ENCODE peak calls at places on chromosome 2, in nine cellular contexts. Y, R, O, A, Z, L, Q, E and K are unnamed samples.

GRCh38 chr2:18510775-18511174 is 49.7 kb downstream of the RDH14 start:
- DNase-seq in Y (no peak), R (no peak), O (no peak), A (no peak), Z (no peak), L (no peak), Q (no peak), E (no peak), K (no peak)

GRCh38 chr2:209380278-209380677 is 43.6 kb upstream of the MAP2 start:
- DNase-seq in Y (no peak), R (no peak), O (no peak), A (no peak), Z (no peak), L (no peak), Q (no peak), E (no peak), K (no peak)

GRCh38 chr2:59594671-59595222 is 958.7 kb downstream of the BCL11A start:
- DNase-seq in Y (no peak), R (no peak), O (no peak), A (no peak), Z (no peak), L (no peak), Q (no peak), E (no peak), K (peak)

GRCh38 chr2:1209246-1209645 is 204.0 kb upstream of the TPO start:
- DNase-seq in Y (no peak), R (no peak), O (no peak), A (no peak), Z (no peak), L (no peak), Q (no peak), E (no peak), K (no peak)

GRCh38 chr2:235666240-235666781 is 172.5 kb downstream of the AGAP1 start:
- DNase-seq in Y (peak), R (peak), O (no peak), A (peak), Z (peak), L (peak), Q (peak), E (peak), K (peak)

GRCh38 chr2:30422437-30422805 is 24.6 kb upstream of the LCLAT1 start:
- DNase-seq in Y (peak), R (no peak), O (peak), A (no peak), Z (no peak), L (no peak), Q (peak), E (no peak), K (peak)

GRCh38 chr2:105943977-105944376 is 199.3 kb downstream of the NCK2 start:
- DNase-seq in Y (no peak), R (no peak), O (no peak), A (no peak), Z (no peak), L (no peak), Q (no peak), E (no peak), K (no peak)

GRCh38 chr2:179569834-179570233 is 291.6 kb downstream of the ZNF385B start:
- DNase-seq in Y (no peak), R (peak), O (no peak), A (no peak), Z (peak), L (no peak), Q (no peak), E (no peak), K (no peak)

GRCh38 chr2:135638825-135639224 is 102.8 kb upstream of the UBXN4 start:
- DNase-seq in Y (no peak), R (no peak), O (no peak), A (no peak), Z (no peak), L (no peak), Q (no peak), E (no peak), K (no peak)

DNA sequence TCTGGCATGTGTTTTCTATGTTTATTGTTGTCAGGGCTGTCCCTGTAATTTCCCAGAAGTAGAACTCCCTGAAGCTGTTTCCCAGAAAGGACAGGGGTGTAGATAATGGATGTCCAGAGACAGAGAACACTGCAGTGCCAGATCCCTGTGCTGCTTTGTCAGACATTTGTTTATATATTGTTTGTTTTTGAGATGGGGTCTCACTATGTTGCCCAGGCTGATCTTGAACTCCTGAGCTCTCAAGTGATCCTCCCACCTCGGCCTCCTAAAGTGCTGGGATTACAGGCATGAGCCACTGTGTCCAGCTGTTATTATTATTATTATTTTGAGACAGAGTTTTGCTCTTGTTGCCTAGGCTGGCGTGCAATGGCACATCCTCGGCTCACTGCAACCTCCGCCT is 32.7 kb downstream of the GALM start:
- DNase-seq in Y (no peak), R (no peak), O (no peak), A (no peak), Z (no peak), L (no peak), Q (no peak), E (no peak), K (no peak)
- H3K4me3 ChIP-seq in Y (no peak), R (no peak), O (no peak), A (no peak), Z (no peak), L (no peak), Q (no peak), E (no peak), K (no peak)

DNA sequence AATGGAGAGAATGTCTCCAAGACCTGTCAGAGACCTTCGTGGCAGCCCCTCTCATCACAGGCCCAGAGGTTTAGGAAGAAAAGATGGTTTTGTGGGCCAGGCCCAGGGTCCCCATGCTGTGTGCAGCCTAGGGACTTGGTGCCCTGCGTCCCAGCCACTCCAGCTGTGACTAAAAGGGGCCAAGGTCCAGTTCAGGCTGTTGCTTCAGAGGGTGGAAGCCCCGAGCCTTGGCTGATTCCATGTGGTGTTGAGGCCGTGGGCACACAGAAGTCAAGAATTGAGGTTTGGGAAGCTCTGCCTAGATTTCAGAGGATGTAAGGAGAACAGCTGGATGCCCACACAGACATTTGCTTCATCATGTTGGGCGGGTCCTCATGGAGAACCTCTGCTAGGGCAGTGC is 45.1 kb upstream of the ACTR2 start:
- DNase-seq in Y (no peak), R (no peak), O (no peak), A (no peak), Z (no peak), L (no peak), Q (peak), E (no peak), K (no peak)
- H3K4me3 ChIP-seq in Y (no peak), R (no peak), O (no peak), A (no peak), Z (no peak), L (no peak), Q (no peak), E (no peak), K (no peak)

DNA sequence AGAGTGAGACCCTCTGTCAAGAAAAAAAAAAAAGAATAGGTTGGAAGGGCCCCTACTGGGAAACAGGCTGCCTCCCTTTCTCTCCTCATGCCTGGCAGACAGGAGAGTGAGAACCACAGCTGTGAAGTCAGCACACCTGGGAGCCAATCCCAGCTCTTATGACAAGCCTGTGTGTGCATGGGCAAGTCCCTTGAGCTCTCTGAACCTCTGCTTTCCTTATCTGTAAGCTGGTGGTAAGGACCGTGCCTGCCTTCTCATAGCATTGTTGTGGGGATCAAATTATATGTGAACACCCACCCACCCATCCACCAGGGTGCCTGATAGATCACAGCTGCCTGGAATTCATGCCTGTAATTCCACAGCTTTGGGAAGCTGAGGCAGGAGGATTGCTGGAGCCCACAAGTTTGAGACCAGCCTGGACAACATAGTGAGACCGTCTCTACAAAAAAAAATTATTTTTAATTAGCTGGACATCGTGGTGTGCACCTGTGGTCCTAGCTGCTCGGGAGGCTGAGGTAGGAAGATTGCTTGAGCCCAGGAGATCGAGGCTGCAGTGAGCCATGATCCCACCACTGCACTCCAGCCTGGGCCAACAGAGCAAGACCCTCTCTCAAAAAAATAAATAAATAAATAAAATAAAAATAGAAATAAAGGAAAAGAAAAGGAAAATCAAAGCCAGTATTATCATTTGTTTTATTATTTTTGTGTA is 66.9 kb upstream of the MCFD2 start:
- DNase-seq in Y (no peak), R (no peak), O (no peak), A (no peak), Z (no peak), L (no peak), Q (no peak), E (no peak), K (no peak)
- H3K4me3 ChIP-seq in Y (no peak), R (no peak), O (no peak), A (no peak), Z (no peak), L (no peak), Q (no peak), E (no peak), K (peak)

DNA sequence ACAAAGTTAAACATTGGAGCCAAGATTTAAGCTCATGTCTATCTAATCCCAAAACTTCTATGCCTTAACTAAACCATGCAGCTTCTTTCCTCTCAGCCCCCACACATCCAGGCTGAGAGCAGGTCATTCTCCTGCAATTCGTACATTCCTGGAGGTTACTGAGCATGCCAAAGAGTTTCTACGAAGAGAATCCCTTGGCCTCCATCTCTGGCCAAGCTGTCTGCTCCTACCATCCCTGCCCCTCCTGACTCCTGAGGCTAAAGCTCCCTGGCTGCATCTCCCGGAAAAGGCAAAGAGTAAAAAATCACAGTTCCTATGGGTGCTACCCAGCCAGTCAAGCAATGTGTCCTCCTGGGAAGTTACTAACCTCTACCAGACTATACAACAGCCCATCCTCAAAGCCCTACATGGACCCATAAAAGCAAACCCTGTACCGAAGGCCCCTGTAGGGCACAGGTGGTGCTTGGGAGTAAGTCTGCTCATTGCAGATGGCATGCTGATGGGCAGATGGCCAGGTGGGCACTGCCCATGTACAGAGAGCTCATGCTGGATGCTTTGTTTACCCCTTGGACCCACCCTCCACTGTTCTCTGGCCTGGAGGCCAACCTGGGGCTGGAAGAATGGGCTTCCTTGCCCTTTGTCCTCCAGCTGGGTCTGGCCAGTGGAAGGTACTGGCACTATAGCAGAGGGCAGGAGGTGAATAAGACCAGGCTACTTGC is 99.5 kb downstream of the TTC32 start:
- DNase-seq in Y (no peak), R (peak), O (no peak), A (no peak), Z (peak), L (no peak), Q (no peak), E (no peak), K (no peak)
- H3K4me3 ChIP-seq in Y (no peak), R (no peak), O (no peak), A (no peak), Z (no peak), L (no peak), Q (no peak), E (no peak), K (no peak)

DNA sequence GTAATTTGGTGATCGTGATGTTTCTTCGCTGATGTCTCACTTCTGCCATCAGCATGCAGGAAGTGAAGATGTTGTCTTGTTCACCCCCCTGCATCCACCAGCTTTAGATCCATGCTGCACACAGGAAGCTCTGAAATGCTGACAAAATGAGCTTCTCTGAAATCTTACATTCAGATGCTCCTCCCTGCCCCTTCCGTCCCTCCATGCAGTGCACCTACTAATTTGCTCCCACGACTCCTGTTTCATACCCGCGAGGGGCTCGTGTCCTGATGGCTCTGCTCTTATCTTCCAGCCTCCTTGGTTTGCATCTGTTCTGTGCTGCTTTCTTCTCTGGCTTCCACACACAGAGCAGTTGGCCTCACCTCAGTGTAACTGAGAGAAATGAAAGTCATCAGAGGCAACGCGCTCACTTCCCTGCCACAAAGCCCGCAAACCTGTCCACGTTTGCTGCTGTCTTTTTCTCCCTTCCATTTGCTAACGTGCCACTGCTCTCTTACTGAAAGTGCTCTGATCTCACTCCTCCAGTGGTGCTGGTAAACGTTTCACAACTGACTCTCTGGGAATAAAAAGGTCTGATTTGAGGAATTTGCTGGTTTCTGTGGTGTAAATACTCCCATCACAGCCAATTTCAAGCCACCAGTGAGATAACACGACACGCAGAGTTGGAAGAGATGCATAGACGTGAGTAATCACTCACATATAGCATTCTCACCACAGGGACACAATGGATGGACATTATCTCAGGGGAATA is 41.0 kb upstream of the MGAT4A start:
- DNase-seq in Y (peak), R (peak), O (no peak), A (no peak), Z (peak), L (no peak), Q (peak), E (no peak), K (peak)
- H3K4me3 ChIP-seq in Y (peak), R (no peak), O (no peak), A (no peak), Z (no peak), L (no peak), Q (no peak), E (no peak), K (peak)

GRCh38 chr2:46748121-46748520 is 167.5 kb downstream of the MCFD2 start:
- DNase-seq in Y (no peak), R (no peak), O (no peak), A (no peak), Z (no peak), L (no peak), Q (no peak), E (no peak), K (no peak)
- H3K4me3 ChIP-seq in Y (no peak), R (no peak), O (no peak), A (no peak), Z (no peak), L (no peak), Q (no peak), E (no peak), K (no peak)

GRCh38 chr2:64288321-64288931 is 144.2 kb upstream of the PELI1 start:
- DNase-seq in Y (no peak), R (peak), O (no peak), A (peak), Z (peak), L (no peak), Q (no peak), E (no peak), K (no peak)
- H3K4me3 ChIP-seq in Y (no peak), R (no peak), O (no peak), A (no peak), Z (no peak), L (no peak), Q (no peak), E (no peak), K (no peak)